ENCODE peak calls at places on chromosome 1, in nine cellular contexts. One of them, this sample, is unnamed.

GRCh38 chr1:9296850-9297249 is 4.2 kb downstream of the SPSB1 start:
- DNase-seq in A549: no peak
- DNase-seq in MM.1S: no peak
- DNase-seq in heart right ventricle: no peak
- DNase-seq in psoas muscle: peak; percentile 81
- DNase-seq in fibroblast of lung: no peak
- DNase-seq in ovary: no peak
- DNase-seq in stomach: no peak
- DNase-seq in body of pancreas: no peak
- DNase-seq in this sample: no peak

GRCh38 chr1:114979278-114979891 is 50.2 kb upstream of the TSHB start:
- DNase-seq in ovary: peak; percentile 26
- DNase-seq in A549: peak; percentile 2
- DNase-seq in stomach: peak; percentile 70
- DNase-seq in psoas muscle: no peak
- DNase-seq in fibroblast of lung: peak; percentile 35
- DNase-seq in heart right ventricle: no peak
- DNase-seq in body of pancreas: peak; percentile 66
- DNase-seq in MM.1S: peak; percentile 46
- DNase-seq in this sample: no peak

GRCh38 chr1:1393014-1393413 is 6.1 kb downstream of the CCNL2 start:
- DNase-seq in psoas muscle: no peak
- DNase-seq in heart right ventricle: no peak
- DNase-seq in MM.1S: no peak
- DNase-seq in A549: no peak
- DNase-seq in fibroblast of lung: no peak
- DNase-seq in ovary: no peak
- DNase-seq in body of pancreas: no peak
- DNase-seq in stomach: no peak
- DNase-seq in this sample: peak; percentile 37

GRCh38 chr1:15678578-15678977 is 5.5 kb upstream of the PLEKHM2 start:
- DNase-seq in psoas muscle: no peak
- DNase-seq in body of pancreas: no peak
- DNase-seq in MM.1S: peak; percentile 40
- DNase-seq in heart right ventricle: no peak
- DNase-seq in stomach: no peak
- DNase-seq in ovary: no peak
- DNase-seq in A549: no peak
- DNase-seq in fibroblast of lung: peak; percentile 89
- DNase-seq in this sample: no peak

GRCh38 chr1:14997646-14998276 is 155.8 kb upstream of the TMEM51 start:
- DNase-seq in body of pancreas: no peak
- DNase-seq in psoas muscle: no peak
- DNase-seq in A549: no peak
- DNase-seq in stomach: no peak
- DNase-seq in ovary: no peak
- DNase-seq in MM.1S: no peak
- DNase-seq in fibroblast of lung: no peak
- DNase-seq in heart right ventricle: no peak
- DNase-seq in this sample: peak; percentile 37

GRCh38 chr1:156961709-156962108 is 41.3 kb downstream of the LRRC71 start:
- DNase-seq in heart right ventricle: no peak
- DNase-seq in psoas muscle: no peak
- DNase-seq in stomach: no peak
- DNase-seq in ovary: no peak
- DNase-seq in A549: peak; percentile 25
- DNase-seq in fibroblast of lung: no peak
- DNase-seq in body of pancreas: no peak
- DNase-seq in MM.1S: peak; percentile 47
- DNase-seq in this sample: no peak

GRCh38 chr1:32345289-32345827 is 9.3 kb upstream of the MARCKSL1 start:
- DNase-seq in A549: no peak
- DNase-seq in stomach: peak; percentile 52
- DNase-seq in body of pancreas: peak; percentile 77
- DNase-seq in psoas muscle: no peak
- DNase-seq in MM.1S: no peak
- DNase-seq in fibroblast of lung: peak; percentile 56
- DNase-seq in heart right ventricle: no peak
- DNase-seq in ovary: peak; percentile 73
- DNase-seq in this sample: no peak

GRCh38 chr1:63119575-63120155 is 202.7 kb upstream of the FOXD3 start:
- DNase-seq in body of pancreas: no peak
- DNase-seq in fibroblast of lung: no peak
- DNase-seq in psoas muscle: no peak
- DNase-seq in stomach: no peak
- DNase-seq in ovary: no peak
- DNase-seq in heart right ventricle: no peak
- DNase-seq in A549: no peak
- DNase-seq in MM.1S: no peak
- DNase-seq in this sample: no peak

GRCh38 chr1:245458761-245459174 is 304.0 kb downstream of the KIF26B start:
- DNase-seq in ovary: no peak
- DNase-seq in body of pancreas: no peak
- DNase-seq in psoas muscle: no peak
- DNase-seq in MM.1S: no peak
- DNase-seq in stomach: no peak
- DNase-seq in fibroblast of lung: peak; percentile 35
- DNase-seq in A549: no peak
- DNase-seq in heart right ventricle: no peak
- DNase-seq in this sample: no peak

GRCh38 chr1:213951876-213952275 is 35.9 kb upstream of the PROX1 start:
- DNase-seq in stomach: no peak
- DNase-seq in A549: no peak
- DNase-seq in psoas muscle: no peak
- DNase-seq in fibroblast of lung: no peak
- DNase-seq in MM.1S: no peak
- DNase-seq in heart right ventricle: no peak
- DNase-seq in body of pancreas: no peak
- DNase-seq in ovary: no peak
- DNase-seq in this sample: no peak

GRCh38 chr1:38037481-38037939 is 9.1 kb downstream of the POU3F1 start:
- DNase-seq in ovary: no peak
- DNase-seq in psoas muscle: no peak
- DNase-seq in stomach: no peak
- DNase-seq in heart right ventricle: no peak
- DNase-seq in fibroblast of lung: no peak
- DNase-seq in body of pancreas: no peak
- DNase-seq in A549: peak; percentile 28
- DNase-seq in MM.1S: no peak
- DNase-seq in this sample: no peak

GRCh38 chr1:117060441-117061317 is 553 bp downstream of the TTF2 start:
- DNase-seq in stomach: no peak
- DNase-seq in heart right ventricle: no peak
- DNase-seq in psoas muscle: no peak
- DNase-seq in MM.1S: peak; percentile 39
- DNase-seq in body of pancreas: peak; percentile 48
- DNase-seq in fibroblast of lung: peak; percentile 60
- DNase-seq in ovary: no peak
- DNase-seq in A549: peak; percentile 71
- DNase-seq in this sample: no peak

DNA sequence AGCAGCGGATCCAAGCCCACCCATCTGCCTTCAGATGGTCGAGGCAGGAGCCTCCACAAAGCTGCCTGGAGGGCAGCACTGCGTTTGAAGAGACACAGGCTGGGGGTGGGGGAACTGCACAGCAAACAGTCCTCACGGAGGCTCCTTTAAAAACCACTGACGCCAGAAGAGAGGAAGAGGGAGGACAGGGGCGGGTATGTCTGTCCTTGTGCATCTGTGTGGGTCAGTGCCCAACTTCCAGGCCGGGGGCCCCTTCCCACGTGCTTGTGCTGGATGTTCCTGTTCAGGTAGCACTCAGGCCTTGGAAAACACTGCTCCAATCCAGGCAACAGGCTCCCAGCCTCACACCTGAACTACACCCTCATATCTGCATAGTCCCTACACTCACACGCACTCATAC is 7.7 kb downstream of the AHDC1 start:
- DNase-seq in psoas muscle: no peak
- DNase-seq in MM.1S: no peak
- DNase-seq in heart right ventricle: no peak
- DNase-seq in stomach: no peak
- DNase-seq in A549: no peak
- DNase-seq in fibroblast of lung: no peak
- DNase-seq in body of pancreas: no peak
- DNase-seq in ovary: peak; percentile 45
- DNase-seq in this sample: no peak
- H3K4me1 ChIP-seq in psoas muscle: peaks cover 96% of the 10 kb centered on the region
- H3K4me1 ChIP-seq in MM.1S: no peaks in the 10 kb centered on the region
- H3K4me1 ChIP-seq in heart right ventricle: peaks cover 95% of the 10 kb centered on the region
- H3K4me1 ChIP-seq in stomach: peaks cover 100% of the 10 kb centered on the region
- H3K4me1 ChIP-seq in A549: peaks cover 61% of the 10 kb centered on the region
- H3K4me1 ChIP-seq in fibroblast of lung: peaks cover 71% of the 10 kb centered on the region
- H3K4me1 ChIP-seq in body of pancreas: peaks cover 45% of the 10 kb centered on the region
- H3K4me1 ChIP-seq in ovary: peaks cover 70% of the 10 kb centered on the region
- H3K4me1 ChIP-seq in this sample: peaks cover 63% of the 10 kb centered on the region

GRCh38 chr1:3430406-3430805 is 24.1 kb upstream of the ARHGEF16 start:
- DNase-seq in ovary: no peak
- DNase-seq in MM.1S: no peak
- DNase-seq in heart right ventricle: peak; percentile 9
- DNase-seq in body of pancreas: no peak
- DNase-seq in fibroblast of lung: no peak
- DNase-seq in stomach: no peak
- DNase-seq in psoas muscle: no peak
- DNase-seq in A549: no peak
- DNase-seq in this sample: no peak

GRCh38 chr1:3429320-3429719 is 25.1 kb upstream of the ARHGEF16 start:
- DNase-seq in heart right ventricle: peak; percentile 1
- DNase-seq in stomach: no peak
- DNase-seq in fibroblast of lung: no peak
- DNase-seq in ovary: no peak
- DNase-seq in MM.1S: no peak
- DNase-seq in psoas muscle: peak; percentile 47
- DNase-seq in A549: no peak
- DNase-seq in body of pancreas: no peak
- DNase-seq in this sample: peak; percentile 60

GRCh38 chr1:3429766-3430165 is 24.7 kb upstream of the ARHGEF16 start:
- DNase-seq in psoas muscle: no peak
- DNase-seq in MM.1S: no peak
- DNase-seq in body of pancreas: no peak
- DNase-seq in heart right ventricle: peak; percentile 4
- DNase-seq in ovary: no peak
- DNase-seq in stomach: no peak
- DNase-seq in fibroblast of lung: no peak
- DNase-seq in A549: no peak
- DNase-seq in this sample: peak; percentile 72

GRCh38 chr1:3427711-3428704 is 26.5 kb upstream of the ARHGEF16 start:
- DNase-seq in ovary: no peak
- DNase-seq in MM.1S: no peak
- DNase-seq in fibroblast of lung: no peak
- DNase-seq in psoas muscle: peak; percentile 51
- DNase-seq in heart right ventricle: peak; percentile 12
- DNase-seq in stomach: no peak
- DNase-seq in A549: no peak
- DNase-seq in body of pancreas: no peak
- DNase-seq in this sample: peak; percentile 71

GRCh38 chr1:3428899-3429298 is 25.6 kb upstream of the ARHGEF16 start:
- DNase-seq in fibroblast of lung: no peak
- DNase-seq in MM.1S: no peak
- DNase-seq in stomach: no peak
- DNase-seq in heart right ventricle: peak; percentile 6
- DNase-seq in ovary: no peak
- DNase-seq in A549: no peak
- DNase-seq in body of pancreas: no peak
- DNase-seq in psoas muscle: peak; percentile 41
- DNase-seq in this sample: no peak
- TF ChIP-seq CTCF in fibroblast of lung: no peak
- TF ChIP-seq CTCF in MM.1S: no peak
- TF ChIP-seq CTCF in stomach: no peak
- TF ChIP-seq CTCF in heart right ventricle: no peak
- TF ChIP-seq CTCF in ovary: no peak
- TF ChIP-seq CTCF in A549: no peak
- TF ChIP-seq CTCF in body of pancreas: no peak
- TF ChIP-seq CTCF in psoas muscle: no peak
- TF ChIP-seq CTCF in this sample: no peak

DNA sequence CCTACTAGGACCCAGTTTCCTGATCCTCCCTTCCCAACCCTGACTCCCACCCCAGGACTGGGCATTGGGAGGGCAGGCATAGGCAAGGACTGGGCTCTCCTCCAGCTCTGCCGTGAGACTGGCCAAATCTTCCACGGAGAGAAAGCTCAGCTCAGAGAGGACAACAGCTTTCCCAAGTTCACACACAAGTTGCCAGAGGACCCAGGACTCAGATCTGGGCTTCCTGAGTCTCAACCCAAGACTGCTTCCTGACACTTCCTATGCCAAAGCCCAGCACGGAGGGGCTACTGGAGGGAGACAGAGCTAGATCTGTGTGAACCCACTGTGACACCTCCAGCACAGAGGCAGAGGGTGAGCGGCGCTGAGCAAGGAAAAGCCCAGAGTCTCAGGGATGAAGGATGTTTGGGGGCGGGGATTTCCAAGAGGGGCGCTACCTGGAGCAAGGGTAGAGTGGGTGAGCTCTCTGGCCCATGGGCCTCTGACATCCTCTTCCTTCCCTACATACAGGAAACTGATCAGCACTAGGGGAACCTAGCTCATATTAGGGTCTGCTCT is 7.1 kb downstream of the PDZK1IP1 start:
- DNase-seq in fibroblast of lung: no peak
- DNase-seq in MM.1S: no peak
- DNase-seq in heart right ventricle: no peak
- DNase-seq in psoas muscle: no peak
- DNase-seq in body of pancreas: no peak
- DNase-seq in stomach: no peak
- DNase-seq in A549: no peak
- DNase-seq in ovary: no peak
- DNase-seq in this sample: no peak
- H3K27ac ChIP-seq in fibroblast of lung: no peak overlapping the region
- H3K27ac ChIP-seq in MM.1S: no peak overlapping the region
- H3K27ac ChIP-seq in heart right ventricle: no peak overlapping the region
- H3K27ac ChIP-seq in psoas muscle: no peak overlapping the region
- H3K27ac ChIP-seq in body of pancreas: no peak overlapping the region
- H3K27ac ChIP-seq in stomach: peak overlapping the region; percentile 83
- H3K27ac ChIP-seq in A549: peak overlapping the region; percentile 90
- H3K27ac ChIP-seq in ovary: no peak overlapping the region
- H3K27ac ChIP-seq in this sample: no peak overlapping the region

GRCh38 chr1:173411835-173412742 is 65.0 kb upstream of the PRDX6 start:
- DNase-seq in psoas muscle: no peak
- DNase-seq in ovary: no peak
- DNase-seq in heart right ventricle: no peak
- DNase-seq in body of pancreas: no peak
- DNase-seq in fibroblast of lung: peak; percentile 89
- DNase-seq in stomach: no peak
- DNase-seq in A549: no peak
- DNase-seq in MM.1S: no peak
- DNase-seq in this sample: no peak
- H3K4me1 ChIP-seq in psoas muscle: no peaks in the 10 kb centered on the region
- H3K4me1 ChIP-seq in ovary: peaks cover 7% of the 10 kb centered on the region
- H3K4me1 ChIP-seq in heart right ventricle: peaks cover 21% of the 10 kb centered on the region
- H3K4me1 ChIP-seq in body of pancreas: no peaks in the 10 kb centered on the region
- H3K4me1 ChIP-seq in fibroblast of lung: peaks cover 6% of the 10 kb centered on the region
- H3K4me1 ChIP-seq in stomach: no peaks in the 10 kb centered on the region
- H3K4me1 ChIP-seq in A549: peaks cover 2% of the 10 kb centered on the region
- H3K4me1 ChIP-seq in MM.1S: peaks cover 7% of the 10 kb centered on the region
- H3K4me1 ChIP-seq in this sample: peaks cover 21% of the 10 kb centered on the region